ENCODE peak calls at places on chromosome 1, in six cellular contexts. G, J, Z, N, A and B are unnamed samples.

GRCh38 chr1:116284819-116285390 is 88.1 kb upstream of the ATP1A1 start:
- DNase-seq in N (no peak), Z (no peak), A (no peak), J (no peak), G (no peak), B (no peak)

GRCh38 chr1:167645161-167645560 is 15.1 kb downstream of the RCSD1 start:
- DNase-seq in N (no peak), Z (no peak), J (no peak), G (no peak), A (no peak), B (no peak)

GRCh38 chr1:32330558-32331127 is 5.4 kb downstream of the MARCKSL1 start:
- DNase-seq in G (no peak), Z (no peak), J (no peak), A (no peak), N (no peak), B (no peak)

GRCh38 chr1:26190373-26190987 is at the start of gene CATSPER4:
- DNase-seq in G (peak), N (peak), Z (peak), A (peak), J (peak), B (no peak)

GRCh38 chr1:203072911-203073310 is 12.9 kb downstream of the MYOG start:
- DNase-seq in J (no peak), Z (no peak), A (peak), G (no peak), N (no peak), B (peak)

GRCh38 chr1:157490337-157491165 is 61.8 kb downstream of the FCRL5 start:
- DNase-seq in J (peak), G (peak), A (peak), Z (peak), N (peak), B (no peak)

GRCh38 chr1:179953974-179954493 is 576 bp upstream of the CEP350 start:
- DNase-seq in J (no peak), N (peak), A (peak), Z (peak), G (peak), B (no peak)

GRCh38 chr1:203380395-203381150 is 29.7 kb upstream of the FMOD start:
- DNase-seq in G (no peak), N (no peak), J (no peak), A (no peak), Z (no peak), B (no peak)

GRCh38 chr1:177849130-177849529 is 120.7 kb downstream of the SEC16B start:
- DNase-seq in Z (no peak), J (no peak), A (peak), N (no peak), G (no peak), B (peak)

GRCh38 chr1:52348704-52349301 is 17.2 kb downstream of the CC2D1B start:
- DNase-seq in A (peak), Z (peak), N (peak), J (no peak), G (no peak), B (no peak)
- TF ChIP-seq CTCF in A (peak), Z (peak), N (peak), J (peak), G (peak), B (peak)

DNA sequence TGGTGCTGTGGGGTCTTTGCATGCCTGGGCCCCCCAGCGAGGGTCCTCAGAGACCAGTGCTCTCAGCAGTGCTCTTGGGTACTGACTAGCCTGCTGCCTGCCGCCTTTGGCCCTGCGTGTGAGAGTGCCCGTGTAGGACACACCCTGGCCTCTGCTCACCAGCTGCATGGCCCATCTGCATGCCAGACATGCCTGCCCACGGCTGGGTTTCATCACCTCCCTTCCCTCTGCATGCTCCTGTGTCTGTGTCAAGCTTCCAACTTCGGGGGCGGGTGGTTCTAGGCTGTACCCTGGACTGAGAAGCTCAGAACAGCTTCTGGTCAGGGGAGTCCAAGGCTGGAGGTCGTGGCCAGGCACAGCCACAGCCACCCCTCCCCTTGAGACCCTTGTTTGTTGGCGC is 56.9 kb downstream of the PTPRF start:
- DNase-seq in N (no peak), Z (no peak), J (no peak), A (peak), G (no peak), B (peak)
- H3K4me2 ChIP-seq in N (no peak), Z (no peak), J (no peak), A (peak), G (no peak), B (no peak)

DNA sequence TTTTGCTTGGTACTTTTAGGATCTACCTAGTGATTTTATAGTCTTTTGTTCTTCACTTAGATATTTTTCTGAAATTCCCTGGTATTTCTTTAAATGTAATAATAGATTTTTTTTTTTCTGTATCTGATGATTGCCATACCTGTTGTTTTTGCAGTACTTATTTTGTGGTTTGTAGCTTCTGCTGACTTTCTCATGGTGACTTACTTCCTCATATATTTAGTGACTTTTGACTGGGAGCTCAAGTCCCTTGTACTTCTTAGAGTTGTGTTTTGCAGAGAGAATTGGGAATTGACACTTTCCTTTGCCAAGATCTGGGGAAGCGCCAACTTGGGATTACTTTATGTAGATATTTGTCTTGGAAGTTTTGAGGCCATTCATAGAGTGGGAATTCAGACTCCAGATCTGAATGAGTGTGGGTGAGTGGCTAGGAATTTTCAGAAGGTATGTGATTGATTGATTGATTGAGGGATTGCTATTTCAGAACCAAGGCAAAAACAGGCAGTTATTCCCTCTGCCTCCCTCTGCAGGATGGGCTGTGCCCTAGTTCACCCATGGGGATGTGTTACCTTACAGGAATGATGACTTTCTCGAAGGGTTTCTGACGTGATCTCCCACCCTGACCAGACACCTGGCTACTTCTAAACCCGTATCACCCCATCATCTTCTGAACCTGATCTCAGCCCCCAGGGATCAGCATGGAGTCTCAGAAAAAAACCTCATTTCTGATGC is 219.5 kb downstream of the URB2 start:
- DNase-seq in J (no peak), Z (no peak), A (no peak), N (no peak), G (no peak), B (no peak)
- TF ChIP-seq CTCF in J (no peak), Z (no peak), A (no peak), N (peak), G (no peak), B (no peak)

DNA sequence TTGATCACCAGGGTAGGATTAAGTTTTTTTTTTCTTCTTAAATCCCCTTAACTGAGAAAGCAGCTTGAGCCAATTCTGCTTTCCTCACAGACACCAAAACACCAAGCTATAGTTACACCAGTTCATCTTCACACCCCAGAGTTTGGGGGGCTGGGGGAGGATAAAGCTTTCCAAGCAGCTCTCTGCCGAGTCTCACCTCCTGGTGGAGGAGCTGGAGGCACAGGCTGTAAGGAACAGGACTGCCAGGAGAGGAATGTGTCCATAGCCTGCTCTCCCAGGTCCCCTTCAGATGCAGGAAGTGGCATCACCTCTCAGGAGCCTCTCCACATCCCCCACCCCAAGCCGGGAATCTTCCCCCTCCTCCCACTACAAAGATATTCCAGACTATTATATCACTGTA is 87.8 kb downstream of the SSBP3 start:
- DNase-seq in G (no peak), N (no peak), J (no peak), A (no peak), Z (no peak), B (no peak)
- H3K4me2 ChIP-seq in G (no peak), N (no peak), J (no peak), A (no peak), Z (no peak), B (no peak)

DNA sequence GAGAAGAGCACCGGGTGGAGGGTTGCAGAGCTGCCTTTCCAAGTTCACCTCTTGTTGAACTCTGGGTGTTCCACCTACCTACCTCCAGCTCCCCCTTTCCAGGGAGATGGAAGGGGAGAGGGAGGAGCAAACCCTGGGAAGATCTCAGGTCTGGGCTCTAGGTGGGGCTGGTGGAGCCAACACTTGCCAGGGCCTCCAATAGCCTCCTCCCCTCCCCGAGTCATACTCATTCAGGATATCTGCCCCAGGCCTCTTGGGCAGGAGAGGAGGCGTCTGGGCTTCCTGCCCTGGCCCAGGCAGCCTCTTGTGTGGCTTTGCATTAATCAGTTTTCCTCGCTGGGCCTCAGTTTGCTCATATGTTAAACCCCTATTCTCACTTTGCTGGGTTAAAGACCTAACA is 13.4 kb downstream of the RAP1GAP start:
- DNase-seq in Z (no peak), J (peak), G (peak), A (peak), N (peak), B (no peak)
- TF ChIP-seq CTCF in Z (no peak), J (peak), G (no peak), A (peak), N (peak), B (no peak)